ENCODE peak calls at places on chromosome 11, in four cellular contexts. U is RWPE1, N is dorsolateral prefrontal cortex, Q is fibroblast of the aortic adventitia. K is an unnamed sample.

GRCh38 chr11:115290479-115291390 is 213.5 kb downstream of the CADM1 start:
- DNase-seq in Q (no peak), N (no peak), U (no peak), K (no peak)

GRCh38 chr11:104572279-104572678 is 326.0 kb downstream of the CASP12 start:
- DNase-seq in N (no peak), Q (peak), U (no peak), K (peak)

GRCh38 chr11:19506803-19507466 is 205.7 kb upstream of the NAV2 start:
- DNase-seq in U (no peak), N (no peak), Q (no peak), K (no peak)

GRCh38 chr11:133659542-133660201 is 127.4 kb upstream of the OPCML start:
- DNase-seq in U (no peak), Q (no peak), N (no peak), K (no peak)

GRCh38 chr11:58574851-58575250 is 805 bp downstream of the LPXN start:
- DNase-seq in U (no peak), N (no peak), Q (peak), K (peak)

GRCh38 chr11:47997063-47998053 is 17.0 kb downstream of the PTPRJ start:
- DNase-seq in N (no peak), U (no peak), Q (no peak), K (no peak)

GRCh38 chr11:3840289-3840869 is 380 bp downstream of the RHOG start:
- DNase-seq in Q (no peak), U (no peak), N (no peak), K (no peak)

GRCh38 chr11:45856044-45856468 is 8.8 kb downstream of the CRY2 start:
- DNase-seq in N (no peak), U (no peak), Q (peak), K (no peak)

GRCh38 chr11:44604171-44604581 is 38.7 kb downstream of the CD82 start:
- DNase-seq in Q (no peak), U (no peak), N (no peak), K (peak)

GRCh38 chr11:64413417-64413816 is 54.5 kb downstream of the RPS6KA4 start:
- DNase-seq in U (no peak), Q (no peak), N (no peak), K (no peak)

GRCh38 chr11:17790453-17790852 is 55.9 kb downstream of the KCNC1 start:
- DNase-seq in U (peak), Q (peak), N (no peak), K (peak)
- TF ChIP-seq CTCF in U (no peak), Q (no peak), N (no peak), K (no peak)

GRCh38 chr11:65857500-65858353 is at the start of gene CFL1:
- DNase-seq in N (peak), U (peak), Q (peak), K (peak)
- TF ChIP-seq CTCF in N (peak), U (no peak), Q (no peak), K (no peak)

DNA sequence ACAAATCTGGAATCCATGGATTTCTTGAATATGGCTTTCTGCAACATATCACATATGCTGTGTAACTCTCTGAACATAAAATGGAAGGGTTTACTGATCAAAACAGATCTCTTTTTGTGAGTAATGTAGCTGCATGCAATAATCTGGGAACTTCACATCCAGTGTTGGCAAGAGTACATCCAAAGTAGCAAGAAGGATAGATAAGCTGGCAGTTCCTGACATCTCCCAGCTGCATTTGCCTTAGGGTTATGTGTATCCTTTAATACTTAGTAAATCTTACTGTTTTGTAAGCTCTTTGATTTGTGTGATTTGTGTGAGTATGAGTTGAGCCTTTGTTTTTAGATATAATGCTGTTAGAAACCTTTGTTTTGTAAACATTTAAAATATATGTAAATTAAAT is 280.4 kb upstream of the CNTN5 start:
- DNase-seq in N (no peak), U (no peak), Q (no peak), K (no peak)
- TF ChIP-seq CTCF in N (no peak), U (no peak), Q (no peak), K (no peak)

GRCh38 chr11:66002648-66003225 is 434 bp downstream of the BANF1 start:
- DNase-seq in N (peak), U (peak), Q (peak), K (peak)
- TF ChIP-seq CTCF in N (no peak), U (no peak), Q (no peak), K (no peak)

GRCh38 chr11:43558056-43558455 is 122.5 kb upstream of the HSD17B12 start:
- DNase-seq in U (no peak), Q (no peak), N (no peak), K (no peak)

GRCh38 chr11:43556269-43556668 is 124.3 kb upstream of the HSD17B12 start:
- DNase-seq in N (no peak), U (no peak), Q (no peak), K (no peak)

GRCh38 chr11:43558556-43559127 is 121.9 kb upstream of the HSD17B12 start:
- DNase-seq in U (no peak), Q (no peak), N (no peak), K (no peak)

GRCh38 chr11:43556892-43557291 is 123.6 kb upstream of the HSD17B12 start:
- DNase-seq in Q (no peak), N (no peak), U (no peak), K (no peak)

GRCh38 chr11:43557553-43558031 is 122.9 kb upstream of the HSD17B12 start:
- DNase-seq in U (no peak), Q (peak), N (no peak), K (no peak)
- TF ChIP-seq CTCF in U (no peak), Q (peak), N (no peak), K (no peak)

GRCh38 chr11:101436511-101437142 is 147.2 kb downstream of the TRPC6 start:
- DNase-seq in U (peak), Q (peak), N (no peak), K (peak)

GRCh38 chr11:101441747-101442146 is 142.1 kb downstream of the TRPC6 start:
- DNase-seq in N (no peak), Q (no peak), U (no peak), K (peak)

GRCh38 chr11:101442171-101442570 is 141.6 kb downstream of the TRPC6 start:
- DNase-seq in Q (peak), N (no peak), U (no peak), K (no peak)

GRCh38 chr11:101438126-101438525 is 145.7 kb downstream of the TRPC6 start:
- DNase-seq in Q (no peak), U (no peak), N (no peak), K (no peak)

GRCh38 chr11:101439488-101439887 is 144.3 kb downstream of the TRPC6 start:
- DNase-seq in N (no peak), Q (no peak), U (no peak), K (no peak)
- TF ChIP-seq CTCF in N (no peak), Q (no peak), U (no peak), K (no peak)

DNA sequence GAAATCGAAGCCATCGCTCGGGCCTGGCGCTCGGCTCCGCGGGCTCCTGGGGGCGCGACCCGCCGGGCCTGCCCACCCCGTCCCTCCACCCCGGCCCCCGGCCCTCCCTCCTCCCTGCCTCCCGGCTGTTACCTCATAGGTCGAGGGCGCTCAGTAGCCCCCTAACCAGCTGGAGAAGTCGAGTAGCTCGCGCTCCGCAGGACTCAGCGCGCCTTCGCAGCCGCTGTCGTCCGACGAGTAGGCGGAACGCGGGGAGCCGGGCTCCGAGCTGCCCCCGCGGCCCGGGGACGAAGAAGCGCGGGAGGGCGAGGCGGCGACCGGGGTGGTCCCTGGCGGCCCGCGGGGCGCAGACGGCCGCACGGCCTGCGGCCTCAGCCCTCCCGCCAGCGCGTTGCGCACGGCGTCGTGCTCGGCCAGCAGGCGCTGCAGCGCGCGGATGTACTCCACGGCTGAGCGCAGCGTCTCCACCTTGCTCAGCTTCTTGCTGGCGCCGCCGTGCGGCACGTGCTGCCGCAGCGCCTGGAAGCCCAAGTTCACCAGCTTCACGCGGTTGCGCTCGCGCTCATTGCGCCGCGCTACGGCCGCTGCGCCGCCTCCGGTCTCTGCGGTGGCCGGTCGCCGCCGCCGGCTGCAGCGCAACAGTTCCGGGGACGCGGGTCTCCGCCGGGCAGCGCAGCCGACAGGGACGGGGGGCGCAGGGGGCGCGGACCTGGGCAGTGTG is 627 bp downstream of the ASCL2 start:
- DNase-seq in Q (peak), U (peak), N (no peak), K (no peak)
- TF ChIP-seq CTCF in Q (no peak), U (peak), N (no peak), K (no peak)

GRCh38 chr11:31233425-31233824 is 136.1 kb downstream of the DCDC1 start:
- DNase-seq in N (no peak), U (no peak), Q (no peak), K (peak)
- TF ChIP-seq CTCF in N (no peak), U (no peak), Q (no peak), K (peak)

K was measured in MCF 10A.